ENCODE peak calls at places on chromosomes 6 and 20, in ten cellular contexts. B, S, M, J, O, Q, R, L, I and Z are unnamed samples.

GRCh38 chr6:89966913-89967312 is 72.6 kb downstream of the GJA10 start:
- DNase-seq in B (no peak), S (no peak), M (no peak), J (no peak), O (no peak), Q (no peak), R (no peak), L (no peak), I (no peak), Z (no peak)

GRCh38 chr6:12060780-12061619 is 48.9 kb downstream of the HIVEP1 start:
- DNase-seq in B (no peak), S (peak; percentile 90), M (peak; percentile 56), J (peak; percentile 66), O (no peak), Q (no peak), R (peak; percentile 87), L (peak; percentile 96), I (peak; percentile 30), Z (no peak)

GRCh38 chr20:31517373-31517772 is 3.1 kb downstream of the HM13 start:
- DNase-seq in B (peak; percentile 28), S (no peak), M (no peak), J (peak; percentile 49), O (peak; percentile 69), Q (peak; percentile 41), R (peak; percentile 89), L (no peak), I (no peak), Z (peak; percentile 64)

GRCh38 chr6:132198040-132198439 is 203.2 kb downstream of the MOXD1 start:
- DNase-seq in B (no peak), S (no peak), M (no peak), J (no peak), O (no peak), Q (no peak), R (no peak), L (no peak), I (no peak), Z (no peak)

GRCh38 chr20:41392871-41393704 is 26.5 kb upstream of the EMILIN3 start:
- DNase-seq in B (no peak), S (no peak), M (no peak), J (no peak), O (peak; percentile 30), Q (no peak), R (no peak), L (no peak), I (peak; percentile 74), Z (no peak)

GRCh38 chr6:168126566-168127383 is 47.8 kb upstream of the FRMD1 start:
- DNase-seq in B (no peak), S (no peak), M (no peak), J (no peak), O (no peak), Q (no peak), R (peak; percentile 41), L (no peak), I (no peak), Z (no peak)

GRCh38 chr6:134373282-134373922 is 55.5 kb upstream of the SGK1 start:
- DNase-seq in B (peak; percentile 73), S (peak; percentile 47), M (no peak), J (no peak), O (peak; percentile 92), Q (no peak), R (no peak), L (peak; percentile 86), I (no peak), Z (peak; percentile 74)

GRCh38 chr20:57655812-57656161 is 35.6 kb upstream of the ZBP1 start:
- DNase-seq in B (no peak), S (peak; percentile 5), M (no peak), J (no peak), O (no peak), Q (no peak), R (no peak), L (no peak), I (no peak), Z (no peak)

GRCh38 chr6:142045380-142046270 is 87.1 kb upstream of the GJE1 start:
- DNase-seq in B (peak; percentile 51), S (no peak), M (no peak), J (no peak), O (peak; percentile 68), Q (peak; percentile 12), R (no peak), L (no peak), I (no peak), Z (peak; percentile 74)

GRCh38 chr6:63267828-63268227 is 52.0 kb downstream of the LGSN start:
- DNase-seq in B (no peak), S (no peak), M (no peak), J (no peak), O (no peak), Q (no peak), R (no peak), L (no peak), I (no peak), Z (no peak)

GRCh38 chr6:63272397-63272796 is 47.4 kb downstream of the LGSN start:
- DNase-seq in B (no peak), S (no peak), M (no peak), J (peak; percentile 46), O (peak; percentile 51), Q (peak; percentile 27), R (no peak), L (peak; percentile 50), I (no peak), Z (peak; percentile 15)

GRCh38 chr6:63267046-63267445 is 52.7 kb downstream of the LGSN start:
- DNase-seq in B (no peak), S (no peak), M (no peak), J (no peak), O (no peak), Q (no peak), R (no peak), L (no peak), I (no peak), Z (no peak)

GRCh38 chr6:63269470-63269869 is 50.3 kb downstream of the LGSN start:
- DNase-seq in B (no peak), S (no peak), M (no peak), J (no peak), O (no peak), Q (no peak), R (peak; percentile 53), L (peak; percentile 41), I (no peak), Z (no peak)

GRCh38 chr6:63268574-63268973 is 51.2 kb downstream of the LGSN start:
- DNase-seq in B (no peak), S (no peak), M (no peak), J (no peak), O (no peak), Q (no peak), R (no peak), L (peak; percentile 60), I (no peak), Z (no peak)
- H3K4me3 ChIP-seq in B (no peak overlapping the region), S (no peak overlapping the region), M (no peak overlapping the region), J (no peak overlapping the region), O (no peak overlapping the region), Q (no peak overlapping the region), R (no peak overlapping the region), L (no peak overlapping the region), I (no peak overlapping the region), Z (no peak overlapping the region)

GRCh38 chr6:55009114-55009513 is 162.5 kb downstream of the FAM83B start:
- DNase-seq in B (no peak), S (no peak), M (no peak), J (peak; percentile 47), O (no peak), Q (no peak), R (peak; percentile 74), L (no peak), I (no peak), Z (no peak)

GRCh38 chr6:55014321-55015088 is 159.8 kb upstream of the HCRTR2 start:
- DNase-seq in B (no peak), S (no peak), M (no peak), J (no peak), O (no peak), Q (no peak), R (no peak), L (no peak), I (no peak), Z (peak; percentile 33)

GRCh38 chr6:55016261-55016660 is 158.1 kb upstream of the HCRTR2 start:
- DNase-seq in B (no peak), S (no peak), M (no peak), J (no peak), O (no peak), Q (no peak), R (no peak), L (no peak), I (no peak), Z (no peak)

GRCh38 chr6:55012454-55012853 is 161.9 kb upstream of the HCRTR2 start:
- DNase-seq in B (no peak), S (no peak), M (no peak), J (no peak), O (no peak), Q (no peak), R (no peak), L (no peak), I (no peak), Z (no peak)

GRCh38 chr6:55011034-55011433 is 163.3 kb upstream of the HCRTR2 start:
- DNase-seq in B (no peak), S (no peak), M (no peak), J (no peak), O (no peak), Q (no peak), R (no peak), L (no peak), I (no peak), Z (no peak)
- TF ChIP-seq CTCF in B (no peak), S (no peak), M (no peak), J (peak; percentile 23), O (no peak), Q (no peak), R (peak; percentile 72), L (no peak), I (no peak), Z (no peak)

DNA sequence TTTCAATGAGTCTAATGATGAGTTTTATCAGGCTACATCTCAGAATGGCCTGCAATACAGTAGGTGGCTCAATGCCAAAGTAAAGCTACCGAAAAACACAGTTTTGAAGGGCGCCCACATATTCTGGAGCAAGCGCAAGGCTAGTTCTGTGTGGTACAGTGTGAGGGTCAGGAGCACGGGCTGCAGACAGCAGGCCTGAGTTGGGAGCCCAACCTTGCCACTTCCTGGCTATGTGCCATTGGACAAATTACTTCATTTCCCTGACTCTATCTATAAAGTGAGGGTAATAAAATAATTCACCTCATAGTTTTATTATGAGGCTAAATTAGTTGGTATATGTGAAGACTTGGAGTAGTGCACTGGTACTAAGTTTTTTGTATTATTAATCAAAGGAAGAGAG is 150.7 kb downstream of the OPN5 start:
- DNase-seq in B (no peak), S (no peak), M (no peak), J (no peak), O (no peak), Q (no peak), R (no peak), L (no peak), I (no peak), Z (no peak)
- H3K4me3 ChIP-seq in B (no peak overlapping the region), S (no peak overlapping the region), M (no peak overlapping the region), J (no peak overlapping the region), O (no peak overlapping the region), Q (no peak overlapping the region), R (no peak overlapping the region), L (no peak overlapping the region), I (no peak overlapping the region), Z (no peak overlapping the region)

DNA sequence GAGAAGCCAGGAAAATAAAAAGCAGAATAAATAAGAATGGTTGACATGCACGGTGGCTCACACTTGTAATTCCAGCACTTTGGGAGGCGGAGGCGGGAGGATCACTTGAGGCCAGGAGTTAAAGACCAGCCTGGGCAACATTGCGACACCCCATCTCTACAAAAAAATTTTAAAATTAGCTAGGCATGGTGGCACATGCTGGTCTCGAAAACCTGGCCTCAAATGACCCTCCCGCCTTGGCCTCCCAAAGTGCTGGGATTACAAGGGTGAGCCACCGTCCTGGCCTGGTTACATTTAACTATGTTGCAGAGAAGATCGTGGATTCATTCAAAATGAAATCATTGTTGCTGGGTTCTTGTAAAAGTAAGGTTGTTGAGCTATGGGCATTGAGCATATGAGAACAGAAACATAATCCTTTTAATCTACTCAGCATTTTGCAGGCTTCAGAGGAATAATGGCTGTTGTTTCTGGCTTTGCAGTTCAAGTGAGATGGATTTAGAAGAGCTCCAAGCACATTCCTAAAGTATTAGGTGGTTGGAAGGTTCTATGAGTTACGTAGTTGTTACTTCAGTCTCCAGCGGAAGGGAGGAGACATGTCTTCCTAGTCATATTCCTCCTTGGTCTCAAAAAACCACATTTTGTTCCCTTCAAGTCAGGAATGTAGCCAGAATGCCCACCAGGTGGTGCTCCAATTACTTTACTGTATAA is 45.6 kb upstream of the RAB23 start:
- DNase-seq in B (peak; percentile 98), S (peak; percentile 40), M (peak; percentile 7), J (peak; percentile 45), O (peak; percentile 99), Q (peak; percentile 68), R (peak; percentile 74), L (peak; percentile 50), I (no peak), Z (peak; percentile 99)
- TF ChIP-seq CTCF in B (peak; percentile 59), S (peak; percentile 35), M (peak; percentile 56), J (peak; percentile 62), O (peak; percentile 66), Q (peak; percentile 44), R (peak; percentile 82), L (peak; percentile 41), I (no peak), Z (peak; percentile 70)